ENCODE peak calls at places on chromosomes 16 and 17, in five cellular contexts. One of them, this sample, is unnamed.

GRCh38 chr16:12220721-12221120 is 244.2 kb downstream of the SNX29 start:
- DNase-seq in WTC11: no peak
- DNase-seq in GM12865: no peak
- DNase-seq in lower leg skin: no peak
- DNase-seq in endothelial cell: no peak
- DNase-seq in this sample: no peak

GRCh38 chr17:1365445-1366039 is 34.5 kb downstream of the YWHAE start:
- DNase-seq in endothelial cell: peak; percentile 56
- DNase-seq in lower leg skin: peak; percentile 67
- DNase-seq in WTC11: peak; percentile 53
- DNase-seq in GM12865: peak; percentile 85
- DNase-seq in this sample: peak; percentile 76

GRCh38 chr17:47808036-47808829 is 13.4 kb downstream of the OSBPL7 start:
- DNase-seq in lower leg skin: no peak
- DNase-seq in WTC11: no peak
- DNase-seq in GM12865: no peak
- DNase-seq in endothelial cell: no peak
- DNase-seq in this sample: no peak

GRCh38 chr16:59259964-59260348 is 525.8 kb upstream of the GOT2 start:
- DNase-seq in WTC11: no peak
- DNase-seq in lower leg skin: no peak
- DNase-seq in endothelial cell: no peak
- DNase-seq in GM12865: no peak
- DNase-seq in this sample: peak; percentile 9

GRCh38 chr17:1160591-1161041 is 19.2 kb downstream of the ABR start:
- DNase-seq in GM12865: no peak
- DNase-seq in lower leg skin: no peak
- DNase-seq in endothelial cell: no peak
- DNase-seq in WTC11: peak; percentile 48
- DNase-seq in this sample: no peak

GRCh38 chr17:9120471-9120870 is 99.2 kb downstream of the NTN1 start:
- DNase-seq in lower leg skin: no peak
- DNase-seq in GM12865: peak; percentile 8
- DNase-seq in endothelial cell: peak; percentile 33
- DNase-seq in WTC11: peak; percentile 85
- DNase-seq in this sample: no peak

GRCh38 chr17:48546187-48546923 is 1.4 kb upstream of the HOXB2 start:
- DNase-seq in GM12865: no peak
- DNase-seq in endothelial cell: peak; percentile 41
- DNase-seq in WTC11: peak; percentile 58
- DNase-seq in lower leg skin: no peak
- DNase-seq in this sample: no peak

GRCh38 chr17:45432405-45433113 is at the start of gene ARHGAP27:
- DNase-seq in WTC11: peak; percentile 67
- DNase-seq in lower leg skin: peak; percentile 59
- DNase-seq in endothelial cell: peak; percentile 77
- DNase-seq in GM12865: no peak
- DNase-seq in this sample: peak; percentile 43

GRCh38 chr16:51888021-51888420 is 658.9 kb downstream of the TOX3 start:
- DNase-seq in GM12865: no peak
- DNase-seq in lower leg skin: no peak
- DNase-seq in WTC11: no peak
- DNase-seq in endothelial cell: no peak
- DNase-seq in this sample: no peak

GRCh38 chr17:61409301-61410099 is 9.9 kb downstream of the TBX2 start:
- DNase-seq in GM12865: peak; percentile 58
- DNase-seq in WTC11: peak; percentile 55
- DNase-seq in endothelial cell: peak; percentile 76
- DNase-seq in lower leg skin: no peak
- DNase-seq in this sample: peak; percentile 77

GRCh38 chr17:76513306-76513692 is 12.1 kb upstream of the RHBDF2 start:
- DNase-seq in WTC11: no peak
- DNase-seq in endothelial cell: no peak
- DNase-seq in lower leg skin: no peak
- DNase-seq in GM12865: no peak
- DNase-seq in this sample: no peak

GRCh38 chr17:48051706-48052486 is 3.7 kb downstream of the NFE2L1 start:
- DNase-seq in lower leg skin: peak; percentile 78
- DNase-seq in WTC11: no peak
- DNase-seq in GM12865: no peak
- DNase-seq in endothelial cell: no peak
- DNase-seq in this sample: no peak

GRCh38 chr16:86945166-86945900 is 367.0 kb downstream of the FOXL1 start:
- DNase-seq in endothelial cell: no peak
- DNase-seq in WTC11: no peak
- DNase-seq in GM12865: no peak
- DNase-seq in lower leg skin: no peak
- DNase-seq in this sample: no peak

GRCh38 chr17:75371339-75371738 is 34.1 kb downstream of the GRB2 start:
- DNase-seq in GM12865: peak; percentile 34
- DNase-seq in lower leg skin: no peak
- DNase-seq in WTC11: no peak
- DNase-seq in endothelial cell: no peak
- DNase-seq in this sample: no peak

GRCh38 chr17:43917348-43918025 is 10.2 kb upstream of the MPP2 start:
- DNase-seq in GM12865: peak; percentile 79
- DNase-seq in WTC11: peak; percentile 78
- DNase-seq in lower leg skin: no peak
- DNase-seq in endothelial cell: peak; percentile 60
- DNase-seq in this sample: peak; percentile 65

GRCh38 chr16:5738586-5738985 is 641.0 kb upstream of the EEF2KMT start:
- DNase-seq in lower leg skin: no peak
- DNase-seq in endothelial cell: no peak
- DNase-seq in GM12865: no peak
- DNase-seq in WTC11: no peak
- DNase-seq in this sample: no peak

GRCh38 chr16:79767597-79768280 is 167.2 kb upstream of the MAF start:
- DNase-seq in WTC11: peak; percentile 14
- DNase-seq in endothelial cell: no peak
- DNase-seq in lower leg skin: no peak
- DNase-seq in GM12865: peak; percentile 11
- DNase-seq in this sample: no peak

GRCh38 chr17:47736501-47737211 is 3.6 kb downstream of the TBX21 start:
- DNase-seq in WTC11: no peak
- DNase-seq in lower leg skin: no peak
- DNase-seq in endothelial cell: no peak
- DNase-seq in GM12865: no peak
- DNase-seq in this sample: no peak

GRCh38 chr16:75109732-75110243 is 6.8 kb downstream of the LDHD start:
- DNase-seq in WTC11: no peak
- DNase-seq in GM12865: no peak
- DNase-seq in endothelial cell: no peak
- DNase-seq in lower leg skin: no peak
- DNase-seq in this sample: peak; percentile 28

GRCh38 chr17:12128946-12129345 is 108.3 kb downstream of the MAP2K4 start:
- DNase-seq in GM12865: no peak
- DNase-seq in WTC11: no peak
- DNase-seq in endothelial cell: no peak
- DNase-seq in lower leg skin: no peak
- DNase-seq in this sample: no peak

DNA sequence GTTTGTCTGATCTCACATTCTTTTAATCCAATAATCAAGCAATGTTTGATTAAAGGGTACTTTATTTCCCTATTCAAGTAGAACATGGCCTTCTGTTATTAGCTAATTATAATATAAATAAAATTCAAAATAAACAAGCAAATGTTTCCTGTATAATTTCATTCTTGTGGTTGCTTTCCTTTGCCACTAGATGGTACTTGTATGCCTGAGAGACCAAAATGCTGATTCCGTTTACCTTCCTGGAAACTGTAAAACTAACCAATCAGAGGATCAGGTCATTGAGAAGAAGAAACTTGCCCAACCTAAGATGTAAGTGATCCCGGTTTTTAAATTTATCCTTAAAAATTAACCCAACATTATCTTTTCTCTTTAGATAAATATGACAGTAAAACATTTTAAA is 8.1 kb upstream of the ABCA5 start:
- DNase-seq in lower leg skin: no peak
- DNase-seq in GM12865: peak; percentile 47
- DNase-seq in WTC11: no peak
- DNase-seq in endothelial cell: no peak
- DNase-seq in this sample: peak; percentile 22
- TF ChIP-seq CTCF in lower leg skin: no peak
- TF ChIP-seq CTCF in GM12865: peak; percentile 25
- TF ChIP-seq CTCF in WTC11: no peak
- TF ChIP-seq CTCF in endothelial cell: no peak
- TF ChIP-seq CTCF in this sample: no peak

GRCh38 chr17:18172528-18173278 is 10.9 kb upstream of the ALKBH5 start:
- DNase-seq in GM12865: no peak
- DNase-seq in WTC11: no peak
- DNase-seq in lower leg skin: no peak
- DNase-seq in endothelial cell: no peak
- DNase-seq in this sample: no peak

GRCh38 chr17:18167421-18167820 is 16.2 kb upstream of the ALKBH5 start:
- DNase-seq in GM12865: no peak
- DNase-seq in endothelial cell: no peak
- DNase-seq in WTC11: no peak
- DNase-seq in lower leg skin: no peak
- DNase-seq in this sample: no peak

GRCh38 chr17:18163528-18163927 is 20.1 kb upstream of the ALKBH5 start:
- DNase-seq in WTC11: no peak
- DNase-seq in endothelial cell: no peak
- DNase-seq in GM12865: no peak
- DNase-seq in lower leg skin: no peak
- DNase-seq in this sample: no peak

GRCh38 chr17:18161226-18162094 is 22.2 kb upstream of the ALKBH5 start:
- DNase-seq in GM12865: peak; percentile 74
- DNase-seq in WTC11: no peak
- DNase-seq in endothelial cell: no peak
- DNase-seq in lower leg skin: no peak
- DNase-seq in this sample: peak; percentile 86

GRCh38 chr17:18166894-18167293 is 16.7 kb upstream of the ALKBH5 start:
- DNase-seq in endothelial cell: no peak
- DNase-seq in GM12865: no peak
- DNase-seq in WTC11: no peak
- DNase-seq in lower leg skin: no peak
- DNase-seq in this sample: no peak
- TF ChIP-seq CTCF in endothelial cell: no peak
- TF ChIP-seq CTCF in GM12865: no peak
- TF ChIP-seq CTCF in WTC11: no peak
- TF ChIP-seq CTCF in lower leg skin: no peak
- TF ChIP-seq CTCF in this sample: no peak

DNA sequence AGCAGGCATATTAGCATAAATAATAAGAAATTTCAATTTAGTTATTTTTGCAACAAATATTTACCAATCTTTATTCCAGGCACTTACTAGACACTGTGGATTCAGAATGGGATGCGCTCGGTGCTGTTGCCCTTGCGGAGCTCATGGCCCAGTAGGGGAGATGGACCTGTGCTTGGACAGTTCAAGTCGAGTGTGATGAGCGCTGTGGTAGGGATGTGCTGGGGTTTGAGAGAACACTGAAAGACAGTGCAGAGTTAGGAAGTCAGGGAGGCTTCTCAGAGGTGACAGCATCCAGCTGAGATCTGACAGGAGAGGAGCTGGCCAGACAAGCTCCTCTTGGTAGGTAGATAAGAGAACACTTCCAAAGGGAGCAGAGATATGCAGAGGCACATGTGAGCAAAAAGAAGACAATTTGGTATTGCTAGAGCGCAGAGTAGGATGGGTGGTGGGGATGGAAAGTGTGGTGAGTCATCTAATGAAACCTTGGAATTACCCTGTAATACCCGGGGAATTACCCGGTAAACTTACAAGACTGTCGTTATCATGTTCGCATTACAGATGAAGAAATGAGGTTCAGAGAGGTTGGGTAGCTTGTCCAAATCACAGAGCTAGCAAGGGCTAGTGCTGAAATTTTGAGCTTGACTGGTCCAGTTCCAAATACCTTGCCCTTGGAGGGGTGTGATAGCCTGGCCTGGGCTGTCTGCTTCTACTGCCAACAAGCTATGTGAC is 298.1 kb upstream of the N4BP1 start:
- DNase-seq in GM12865: peak; percentile 71
- DNase-seq in WTC11: no peak
- DNase-seq in endothelial cell: no peak
- DNase-seq in lower leg skin: no peak
- DNase-seq in this sample: peak; percentile 40
- TF ChIP-seq CTCF in GM12865: no peak
- TF ChIP-seq CTCF in WTC11: no peak
- TF ChIP-seq CTCF in endothelial cell: no peak
- TF ChIP-seq CTCF in lower leg skin: no peak
- TF ChIP-seq CTCF in this sample: no peak

GRCh38 chr17:57994436-57994835 is 6.4 kb upstream of the VEZF1 start:
- DNase-seq in lower leg skin: no peak
- DNase-seq in endothelial cell: no peak
- DNase-seq in GM12865: no peak
- DNase-seq in WTC11: no peak
- DNase-seq in this sample: no peak
- TF ChIP-seq CTCF in lower leg skin: no peak
- TF ChIP-seq CTCF in endothelial cell: no peak
- TF ChIP-seq CTCF in GM12865: no peak
- TF ChIP-seq CTCF in WTC11: no peak
- TF ChIP-seq CTCF in this sample: no peak

GRCh38 chr16:65153365-65154105 is 31.7 kb upstream of the CDH11 start:
- DNase-seq in GM12865: no peak
- DNase-seq in lower leg skin: no peak
- DNase-seq in WTC11: no peak
- DNase-seq in endothelial cell: no peak
- DNase-seq in this sample: no peak
- TF ChIP-seq CTCF in GM12865: no peak
- TF ChIP-seq CTCF in lower leg skin: no peak
- TF ChIP-seq CTCF in WTC11: no peak
- TF ChIP-seq CTCF in endothelial cell: no peak
- TF ChIP-seq CTCF in this sample: no peak

GRCh38 chr16:56203052-56203451 is 11.8 kb downstream of the GNAO1 start:
- DNase-seq in lower leg skin: no peak
- DNase-seq in GM12865: peak; percentile 56
- DNase-seq in endothelial cell: no peak
- DNase-seq in WTC11: peak; percentile 45
- DNase-seq in this sample: peak; percentile 51
- TF ChIP-seq CTCF in lower leg skin: no peak
- TF ChIP-seq CTCF in GM12865: peak; percentile 48
- TF ChIP-seq CTCF in endothelial cell: no peak
- TF ChIP-seq CTCF in WTC11: no peak
- TF ChIP-seq CTCF in this sample: peak; percentile 31

GRCh38 chr16:13866073-13866472 is 53.9 kb upstream of the ERCC4 start:
- DNase-seq in endothelial cell: peak; percentile 72
- DNase-seq in lower leg skin: peak; percentile 15
- DNase-seq in WTC11: peak; percentile 85
- DNase-seq in GM12865: peak; percentile 80
- DNase-seq in this sample: peak; percentile 55
- TF ChIP-seq CTCF in endothelial cell: peak; percentile 38
- TF ChIP-seq CTCF in lower leg skin: no peak
- TF ChIP-seq CTCF in WTC11: peak; percentile 56
- TF ChIP-seq CTCF in GM12865: peak; percentile 86
- TF ChIP-seq CTCF in this sample: peak; percentile 51

GRCh38 chr17:14886200-14886739 is 378.9 kb downstream of the PMP22 start:
- DNase-seq in lower leg skin: no peak
- DNase-seq in GM12865: no peak
- DNase-seq in WTC11: no peak
- DNase-seq in endothelial cell: no peak
- DNase-seq in this sample: no peak
- TF ChIP-seq CTCF in lower leg skin: no peak
- TF ChIP-seq CTCF in GM12865: no peak
- TF ChIP-seq CTCF in WTC11: no peak
- TF ChIP-seq CTCF in endothelial cell: no peak
- TF ChIP-seq CTCF in this sample: no peak

This sample was measured in GM13976.